ENCODE peak calls at places on chromosomes 7 and 10, in four cellular contexts. A is stimulated activated CD8-positive, alpha-beta memory T cell treated with anti-CD3 and anti-CD28 coated beads, Interleukin-2, amount 100 ng/mL, for 1 hour; T is NCI-H1694 treated with DMSO at 0.1 percent for 48 hours; M is heart right ventricle. H is an unnamed sample.

GRCh38 chr10:72318383-72319262 is 36.1 kb downstream of the DNAJB12 start:
- DNase-seq in T (no peak), M (no peak), A (no peak), H (no peak)

GRCh38 chr7:67937717-67938191 is 941.1 kb downstream of the TYW1 start:
- DNase-seq in A (no peak), M (no peak), T (no peak), H (no peak)

GRCh38 chr7:24284699-24285506 is 913 bp downstream of the NPY start:
- DNase-seq in A (no peak), T (no peak), M (no peak), H (no peak)

GRCh38 chr7:93014410-93014809 is 103.4 kb downstream of the SAMD9 start:
- DNase-seq in T (no peak), A (no peak), M (no peak), H (no peak)

GRCh38 chr7:149001427-149002068 is 26.8 kb downstream of the PDIA4 start:
- DNase-seq in A (no peak), M (no peak), T (no peak), H (no peak)

GRCh38 chr7:104395162-104395561 is 66.8 kb downstream of the LHFPL3 start:
- DNase-seq in T (no peak), A (no peak), M (no peak), H (no peak)

GRCh38 chr7:148110097-148110868 is 480.3 kb upstream of the C7orf33 start:
- DNase-seq in M (no peak), A (no peak), T (no peak), H (no peak)

GRCh38 chr10:113947138-113948011 is 92.9 kb downstream of the NHLRC2 start:
- DNase-seq in T (no peak), M (no peak), A (no peak), H (no peak)

GRCh38 chr7:27345164-27345887 is 102.7 kb downstream of the EVX1 start:
- DNase-seq in A (no peak), M (no peak), T (no peak), H (no peak)

GRCh38 chr10:50740351-50740688 is 584 bp downstream of the ASAH2B start:
- DNase-seq in M (no peak), A (no peak), T (peak), H (peak)

GRCh38 chr7:1523838-1524237 is 6.7 kb upstream of the MAFK start:
- DNase-seq in T (no peak), M (no peak), A (no peak), H (no peak)

GRCh38 chr10:788796-789748 is 99.6 kb upstream of the DIP2C start:
- DNase-seq in M (peak), A (no peak), T (no peak), H (no peak)

GRCh38 chr10:71748671-71749191 is 24.6 kb downstream of the VSIR start:
- DNase-seq in M (peak), T (no peak), A (peak), H (peak)

GRCh38 chr7:54596747-54597146 is 54.6 kb downstream of the VSTM2A start:
- DNase-seq in T (no peak), M (no peak), A (no peak), H (no peak)

GRCh38 chr10:23158370-23158769 is 33.7 kb upstream of the PTF1A start:
- DNase-seq in T (peak), M (no peak), A (no peak), H (peak)

GRCh38 chr7:153385502-153385901 is 626.0 kb downstream of the ACTR3B start:
- DNase-seq in T (no peak), M (no peak), A (no peak), H (no peak)

GRCh38 chr7:115299379-115300038 is 377.6 kb downstream of the MDFIC start:
- DNase-seq in T (no peak), M (no peak), A (no peak), H (no peak)

GRCh38 chr10:102678842-102679289 is 34.6 kb downstream of the TRIM8 start:
- DNase-seq in A (no peak), M (peak), T (no peak), H (no peak)

GRCh38 chr10:17425584-17426262 is 28.7 kb downstream of the ST8SIA6 start:
- DNase-seq in M (no peak), A (peak), T (no peak), H (peak)

GRCh38 chr10:128047991-128048826 is 78.0 kb downstream of the MKI67 start:
- DNase-seq in T (no peak), A (no peak), M (no peak), H (no peak)

GRCh38 chr7:110922906-110923305 is 168.0 kb upstream of the LRRN3 start:
- DNase-seq in M (no peak), T (no peak), A (no peak), H (no peak)

GRCh38 chr10:132248455-132249231 is 59.1 kb downstream of the STK32C start:
- DNase-seq in A (peak), T (no peak), M (peak), H (peak)

GRCh38 chr10:126846959-126847358 is 58.3 kb upstream of the DOCK1 start:
- DNase-seq in T (no peak), M (no peak), A (no peak), H (no peak)

GRCh38 chr10:14349081-14349480 is 18.4 kb upstream of the FRMD4A start:
- DNase-seq in T (no peak), M (no peak), A (no peak), H (no peak)

GRCh38 chr10:55370021-55370420 is 569.0 kb upstream of the PCDH15 start:
- DNase-seq in T (no peak), M (no peak), A (no peak), H (no peak)

GRCh38 chr10:58797356-58797755 is 284.7 kb downstream of the BICC1 start:
- DNase-seq in A (no peak), T (no peak), M (no peak), H (no peak)

GRCh38 chr10:33609546-33609945 is 275.1 kb upstream of the NRP1 start:
- DNase-seq in A (no peak), T (no peak), M (no peak), H (no peak)

GRCh38 chr7:43621729-43622448 is 39.0 kb downstream of the STK17A start:
- DNase-seq in A (no peak), T (no peak), M (no peak), H (no peak)

GRCh38 chr10:71274901-71275796 is 43.9 kb upstream of the SLC29A3 start:
- DNase-seq in T (no peak), M (no peak), A (no peak), H (no peak)

GRCh38 chr7:156746891-156747290 is 106.3 kb downstream of the RNF32 start:
- DNase-seq in T (no peak), M (no peak), A (no peak), H (no peak)

GRCh38 chr7:6481445-6481844 is 33.7 kb upstream of the DAGLB start:
- DNase-seq in T (no peak), M (no peak), A (no peak), H (no peak)

GRCh38 chr7:90816511-90817142 is 220.5 kb downstream of the CDK14 start:
- DNase-seq in A (no peak), M (no peak), T (no peak), H (no peak)

GRCh38 chr7:16847381-16847860 is 34.4 kb downstream of the AGR3 start:
- DNase-seq in M (no peak), T (no peak), A (no peak), H (no peak)

GRCh38 chr10:30959855-30960247 is 71.8 kb downstream of the ZNF438 start:
- DNase-seq in M (no peak), T (no peak), A (no peak), H (no peak)